ENCODE peak calls at places on chromosomes 7 and 10, in eight cellular contexts. One of them, this sample, is unnamed. For H3K36me3, the result is how much of the 10 kb centered on the place peaks cover.

GRCh38 chr10:4254101-4254994 is 469.3 kb upstream of the KLF6 start:
- DNase-seq in heart right ventricle: no peak
- DNase-seq in mammary epithelial cell: peak
- DNase-seq in IMR-90: peak
- DNase-seq in lower lobe of right lung: no peak
- DNase-seq in tibial artery: no peak
- DNase-seq in PC-9: no peak
- DNase-seq in PC-3: no peak
- DNase-seq in this sample: peak

GRCh38 chr10:114044251-114045070 is 795 bp downstream of the ADRB1 start:
- DNase-seq in heart right ventricle: no peak
- DNase-seq in PC-9: no peak
- DNase-seq in lower lobe of right lung: peak
- DNase-seq in mammary epithelial cell: no peak
- DNase-seq in tibial artery: no peak
- DNase-seq in IMR-90: no peak
- DNase-seq in PC-3: no peak
- DNase-seq in this sample: peak

GRCh38 chr7:134042307-134042706 is 84.8 kb upstream of the LRGUK start:
- DNase-seq in PC-9: no peak
- DNase-seq in tibial artery: no peak
- DNase-seq in lower lobe of right lung: no peak
- DNase-seq in mammary epithelial cell: no peak
- DNase-seq in heart right ventricle: no peak
- DNase-seq in IMR-90: no peak
- DNase-seq in PC-3: no peak
- DNase-seq in this sample: no peak

GRCh38 chr10:78411716-78412115 is 378.1 kb downstream of the RPS24 start:
- DNase-seq in heart right ventricle: no peak
- DNase-seq in tibial artery: no peak
- DNase-seq in IMR-90: no peak
- DNase-seq in PC-3: no peak
- DNase-seq in mammary epithelial cell: no peak
- DNase-seq in PC-9: no peak
- DNase-seq in lower lobe of right lung: no peak
- DNase-seq in this sample: no peak

GRCh38 chr7:88314092-88314491 is 7.4 kb upstream of the STEAP4 start:
- DNase-seq in heart right ventricle: no peak
- DNase-seq in mammary epithelial cell: no peak
- DNase-seq in PC-3: no peak
- DNase-seq in PC-9: no peak
- DNase-seq in lower lobe of right lung: no peak
- DNase-seq in tibial artery: no peak
- DNase-seq in IMR-90: no peak
- DNase-seq in this sample: no peak

GRCh38 chr10:4051011-4051407 is 266.0 kb upstream of the KLF6 start:
- DNase-seq in heart right ventricle: peak
- DNase-seq in lower lobe of right lung: no peak
- DNase-seq in PC-3: no peak
- DNase-seq in tibial artery: peak
- DNase-seq in PC-9: no peak
- DNase-seq in IMR-90: peak
- DNase-seq in mammary epithelial cell: no peak
- DNase-seq in this sample: no peak

GRCh38 chr10:14468022-14468421 is 137.3 kb upstream of the FRMD4A start:
- DNase-seq in heart right ventricle: no peak
- DNase-seq in PC-3: no peak
- DNase-seq in tibial artery: no peak
- DNase-seq in PC-9: no peak
- DNase-seq in lower lobe of right lung: no peak
- DNase-seq in IMR-90: peak
- DNase-seq in mammary epithelial cell: no peak
- DNase-seq in this sample: no peak

GRCh38 chr10:56370217-56371113 is 9.4 kb upstream of the ZWINT start:
- DNase-seq in PC-9: no peak
- DNase-seq in lower lobe of right lung: no peak
- DNase-seq in tibial artery: no peak
- DNase-seq in mammary epithelial cell: peak
- DNase-seq in IMR-90: no peak
- DNase-seq in heart right ventricle: no peak
- DNase-seq in PC-3: peak
- DNase-seq in this sample: no peak

GRCh38 chr10:69567920-69568319 is 5.3 kb downstream of the NEUROG3 start:
- DNase-seq in mammary epithelial cell: peak
- DNase-seq in heart right ventricle: peak
- DNase-seq in IMR-90: peak
- DNase-seq in PC-9: peak
- DNase-seq in lower lobe of right lung: no peak
- DNase-seq in tibial artery: peak
- DNase-seq in PC-3: peak
- DNase-seq in this sample: peak

GRCh38 chr7:80047032-80047431 is 87.6 kb upstream of the GNAI1 start:
- DNase-seq in lower lobe of right lung: no peak
- DNase-seq in PC-9: no peak
- DNase-seq in mammary epithelial cell: no peak
- DNase-seq in IMR-90: peak
- DNase-seq in heart right ventricle: no peak
- DNase-seq in PC-3: no peak
- DNase-seq in tibial artery: no peak
- DNase-seq in this sample: no peak

GRCh38 chr10:110681023-110681681 is 37.0 kb downstream of the RBM20 start:
- DNase-seq in IMR-90: peak
- DNase-seq in tibial artery: no peak
- DNase-seq in PC-3: peak
- DNase-seq in mammary epithelial cell: no peak
- DNase-seq in lower lobe of right lung: no peak
- DNase-seq in PC-9: no peak
- DNase-seq in heart right ventricle: peak
- DNase-seq in this sample: peak

GRCh38 chr7:5349437-5350173 is 66.9 kb downstream of the SLC29A4 start:
- DNase-seq in tibial artery: no peak
- DNase-seq in heart right ventricle: no peak
- DNase-seq in IMR-90: no peak
- DNase-seq in PC-9: no peak
- DNase-seq in mammary epithelial cell: no peak
- DNase-seq in PC-3: no peak
- DNase-seq in lower lobe of right lung: no peak
- DNase-seq in this sample: no peak

GRCh38 chr7:91512958-91513357 is 248.7 kb downstream of the FZD1 start:
- DNase-seq in PC-9: peak
- DNase-seq in IMR-90: no peak
- DNase-seq in mammary epithelial cell: peak
- DNase-seq in lower lobe of right lung: no peak
- DNase-seq in tibial artery: no peak
- DNase-seq in heart right ventricle: no peak
- DNase-seq in PC-3: peak
- DNase-seq in this sample: peak

GRCh38 chr7:129498021-129498420 is 4.3 kb upstream of the SMKR1 start:
- DNase-seq in lower lobe of right lung: no peak
- DNase-seq in mammary epithelial cell: no peak
- DNase-seq in heart right ventricle: no peak
- DNase-seq in PC-9: no peak
- DNase-seq in PC-3: no peak
- DNase-seq in IMR-90: no peak
- DNase-seq in tibial artery: no peak
- DNase-seq in this sample: no peak

GRCh38 chr10:71520042-71520441 is 123.3 kb downstream of the CDH23 start:
- DNase-seq in tibial artery: no peak
- DNase-seq in PC-3: no peak
- DNase-seq in IMR-90: peak
- DNase-seq in mammary epithelial cell: no peak
- DNase-seq in PC-9: no peak
- DNase-seq in heart right ventricle: no peak
- DNase-seq in lower lobe of right lung: no peak
- DNase-seq in this sample: no peak

GRCh38 chr10:11089272-11089671 is 71.6 kb downstream of the CELF2 start:
- DNase-seq in heart right ventricle: no peak
- DNase-seq in mammary epithelial cell: no peak
- DNase-seq in lower lobe of right lung: no peak
- DNase-seq in tibial artery: no peak
- DNase-seq in PC-3: no peak
- DNase-seq in IMR-90: no peak
- DNase-seq in PC-9: no peak
- DNase-seq in this sample: no peak

GRCh38 chr10:131237991-131238651 is 73.4 kb downstream of the TCERG1L start:
- DNase-seq in PC-3: no peak
- DNase-seq in PC-9: no peak
- DNase-seq in lower lobe of right lung: peak
- DNase-seq in heart right ventricle: no peak
- DNase-seq in tibial artery: no peak
- DNase-seq in IMR-90: no peak
- DNase-seq in mammary epithelial cell: no peak
- DNase-seq in this sample: no peak

GRCh38 chr7:72754312-72754711 is 73.7 kb downstream of the TYW1B start:
- DNase-seq in PC-3: no peak
- DNase-seq in heart right ventricle: no peak
- DNase-seq in mammary epithelial cell: no peak
- DNase-seq in tibial artery: no peak
- DNase-seq in lower lobe of right lung: no peak
- DNase-seq in IMR-90: peak
- DNase-seq in PC-9: no peak
- DNase-seq in this sample: no peak

GRCh38 chr10:71077796-71078453 is 134.4 kb upstream of the UNC5B start:
- DNase-seq in heart right ventricle: no peak
- DNase-seq in PC-9: no peak
- DNase-seq in mammary epithelial cell: no peak
- DNase-seq in IMR-90: no peak
- DNase-seq in lower lobe of right lung: no peak
- DNase-seq in PC-3: no peak
- DNase-seq in tibial artery: peak
- DNase-seq in this sample: no peak

GRCh38 chr7:98291717-98292116 is 10.2 kb downstream of the BRI3 start:
- DNase-seq in mammary epithelial cell: no peak
- DNase-seq in PC-3: no peak
- DNase-seq in heart right ventricle: no peak
- DNase-seq in lower lobe of right lung: no peak
- DNase-seq in IMR-90: no peak
- DNase-seq in PC-9: no peak
- DNase-seq in tibial artery: no peak
- DNase-seq in this sample: no peak
- TF ChIP-seq CTCF in mammary epithelial cell: peak
- TF ChIP-seq CTCF in PC-3: peak
- TF ChIP-seq CTCF in heart right ventricle: no peak
- TF ChIP-seq CTCF in lower lobe of right lung: peak
- TF ChIP-seq CTCF in IMR-90: peak
- TF ChIP-seq CTCF in PC-9: no peak
- TF ChIP-seq CTCF in tibial artery: no peak
- TF ChIP-seq CTCF in this sample: no peak

DNA sequence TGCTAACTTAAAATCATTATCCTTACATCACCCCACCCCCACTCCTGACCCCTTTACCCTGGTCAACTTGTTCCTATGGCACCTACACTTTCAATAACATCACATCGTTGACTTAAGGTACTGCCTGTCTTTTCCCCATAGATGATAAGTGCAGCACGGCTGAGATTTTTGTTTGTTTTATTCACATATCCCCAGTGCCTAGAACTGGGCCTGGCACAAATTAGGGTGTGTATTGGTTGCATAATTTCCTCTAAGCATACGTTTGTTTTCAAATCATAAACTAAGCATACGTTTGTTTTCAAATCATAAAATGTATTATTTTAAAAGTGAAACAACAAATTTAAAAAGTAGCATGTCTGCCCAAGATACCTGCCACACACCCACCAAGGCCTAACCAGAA is 35.3 kb downstream of the ANXA11 start:
- DNase-seq in IMR-90: no peak
- DNase-seq in mammary epithelial cell: no peak
- DNase-seq in PC-3: no peak
- DNase-seq in tibial artery: no peak
- DNase-seq in lower lobe of right lung: no peak
- DNase-seq in heart right ventricle: no peak
- DNase-seq in PC-9: no peak
- DNase-seq in this sample: no peak
- H3K36me3 ChIP-seq in IMR-90: half or more
- H3K36me3 ChIP-seq in mammary epithelial cell: under half
- H3K36me3 ChIP-seq in PC-3: half or more
- H3K36me3 ChIP-seq in tibial artery: under half
- H3K36me3 ChIP-seq in lower lobe of right lung: half or more
- H3K36me3 ChIP-seq in heart right ventricle: half or more
- H3K36me3 ChIP-seq in PC-9: under half
- H3K36me3 ChIP-seq in this sample: under half

GRCh38 chr7:99627513-99627912 is 10.8 kb downstream of the ZSCAN25 start:
- DNase-seq in IMR-90: no peak
- DNase-seq in heart right ventricle: no peak
- DNase-seq in PC-9: no peak
- DNase-seq in mammary epithelial cell: no peak
- DNase-seq in lower lobe of right lung: no peak
- DNase-seq in PC-3: no peak
- DNase-seq in tibial artery: no peak
- DNase-seq in this sample: no peak
- TF ChIP-seq CTCF in IMR-90: no peak
- TF ChIP-seq CTCF in heart right ventricle: no peak
- TF ChIP-seq CTCF in PC-9: no peak
- TF ChIP-seq CTCF in mammary epithelial cell: no peak
- TF ChIP-seq CTCF in lower lobe of right lung: no peak
- TF ChIP-seq CTCF in PC-3: no peak
- TF ChIP-seq CTCF in tibial artery: no peak
- TF ChIP-seq CTCF in this sample: no peak

GRCh38 chr7:50391386-50391785 is 58.8 kb downstream of the FIGNL1 start:
- DNase-seq in PC-3: no peak
- DNase-seq in IMR-90: no peak
- DNase-seq in tibial artery: no peak
- DNase-seq in PC-9: no peak
- DNase-seq in mammary epithelial cell: no peak
- DNase-seq in lower lobe of right lung: no peak
- DNase-seq in heart right ventricle: no peak
- DNase-seq in this sample: no peak

GRCh38 chr7:50393076-50393475 is 57.1 kb downstream of the FIGNL1 start:
- DNase-seq in tibial artery: no peak
- DNase-seq in PC-9: no peak
- DNase-seq in PC-3: no peak
- DNase-seq in mammary epithelial cell: no peak
- DNase-seq in lower lobe of right lung: no peak
- DNase-seq in heart right ventricle: no peak
- DNase-seq in IMR-90: no peak
- DNase-seq in this sample: no peak

GRCh38 chr7:50396856-50397255 is 53.3 kb downstream of the FIGNL1 start:
- DNase-seq in PC-9: no peak
- DNase-seq in IMR-90: no peak
- DNase-seq in heart right ventricle: no peak
- DNase-seq in mammary epithelial cell: no peak
- DNase-seq in tibial artery: no peak
- DNase-seq in lower lobe of right lung: no peak
- DNase-seq in PC-3: no peak
- DNase-seq in this sample: no peak

GRCh38 chr7:50393547-50394252 is 56.5 kb downstream of the FIGNL1 start:
- DNase-seq in mammary epithelial cell: no peak
- DNase-seq in PC-3: no peak
- DNase-seq in lower lobe of right lung: no peak
- DNase-seq in IMR-90: no peak
- DNase-seq in PC-9: no peak
- DNase-seq in heart right ventricle: no peak
- DNase-seq in tibial artery: no peak
- DNase-seq in this sample: no peak

DNA sequence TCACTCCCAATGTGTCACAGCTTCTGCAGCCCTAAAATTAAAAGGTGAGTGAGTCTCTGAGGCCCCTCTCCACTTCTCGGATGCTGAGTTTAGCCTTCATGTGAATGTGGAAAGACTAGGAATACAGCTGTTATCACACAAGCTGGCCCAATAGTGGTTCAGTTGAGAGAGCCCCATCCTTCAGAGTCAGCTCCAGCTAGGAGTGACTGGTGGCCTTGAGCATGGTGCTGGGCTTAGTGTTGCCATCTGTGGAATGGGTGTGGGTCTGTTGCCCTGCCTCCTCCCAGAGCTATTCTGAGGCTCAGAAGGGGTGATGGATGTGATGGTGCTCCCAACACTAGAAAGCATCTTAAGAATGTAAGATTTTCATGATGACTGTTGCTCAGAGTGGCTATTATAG is 55.8 kb downstream of the FIGNL1 start:
- DNase-seq in PC-9: no peak
- DNase-seq in tibial artery: no peak
- DNase-seq in mammary epithelial cell: no peak
- DNase-seq in PC-3: no peak
- DNase-seq in heart right ventricle: no peak
- DNase-seq in lower lobe of right lung: no peak
- DNase-seq in IMR-90: no peak
- DNase-seq in this sample: no peak
- H3K36me3 ChIP-seq in PC-9: under half
- H3K36me3 ChIP-seq in tibial artery: under half
- H3K36me3 ChIP-seq in mammary epithelial cell: under half
- H3K36me3 ChIP-seq in PC-3: under half
- H3K36me3 ChIP-seq in heart right ventricle: half or more
- H3K36me3 ChIP-seq in lower lobe of right lung: under half
- H3K36me3 ChIP-seq in IMR-90: under half
- H3K36me3 ChIP-seq in this sample: under half